ENCODE peak calls at places on chromosome 11, in ten cellular contexts. Y, O, F, P, H, L, G, V, M and S are unnamed samples.

GRCh38 chr11:6627762-6628241 is 8.6 kb upstream of the TPP1 start:
- DNase-seq in L (no peak), F (no peak), P (no peak), O (no peak), M (no peak), G (no peak), V (peak), Y (no peak), H (no peak), S (no peak)

GRCh38 chr11:44269369-44270351 is 40.3 kb downstream of the ALX4 start:
- DNase-seq in M (no peak), O (no peak), L (no peak), F (no peak), Y (no peak), H (no peak), P (no peak), V (no peak), G (peak), S (no peak)

GRCh38 chr11:63589000-63589399 is 25.2 kb downstream of the PLAAT3 start:
- DNase-seq in M (no peak), G (no peak), Y (no peak), O (no peak), V (no peak), L (no peak), F (no peak), P (no peak), H (no peak), S (no peak)

GRCh38 chr11:118789501-118790356 is 1.2 kb downstream of the DDX6 start:
- DNase-seq in H (no peak), O (peak), P (no peak), L (no peak), M (no peak), V (peak), Y (no peak), G (peak), F (peak), S (no peak)

GRCh38 chr11:81000334-81001100 is 1559.7 kb upstream of the TENM4 start:
- DNase-seq in P (no peak), F (no peak), O (no peak), Y (no peak), L (no peak), G (no peak), M (no peak), H (no peak), V (no peak), S (no peak)

GRCh38 chr11:18135308-18135707 is 2.9 kb downstream of the MRGPRX3 start:
- DNase-seq in H (no peak), G (no peak), F (no peak), Y (no peak), L (no peak), P (no peak), V (no peak), M (no peak), O (no peak), S (no peak)

GRCh38 chr11:34243620-34244493 is 114.0 kb downstream of the ABTB2 start:
- DNase-seq in G (peak), V (peak), Y (peak), H (no peak), P (no peak), F (no peak), O (no peak), M (peak), L (no peak), S (no peak)

GRCh38 chr11:5922749-5923426 is 19.2 kb upstream of the OR56A3 start:
- DNase-seq in L (no peak), Y (no peak), V (peak), P (no peak), G (no peak), H (no peak), M (no peak), O (no peak), F (no peak), S (no peak)

GRCh38 chr11:95593101-95593500 is 196.5 kb downstream of the FAM76B start:
- DNase-seq in L (no peak), P (no peak), O (no peak), G (no peak), F (peak), Y (no peak), M (no peak), V (no peak), H (no peak), S (no peak)

GRCh38 chr11:14388352-14388751 is 29.4 kb upstream of the RRAS2 start:
- DNase-seq in G (no peak), O (no peak), P (no peak), V (no peak), H (no peak), M (no peak), F (no peak), Y (no peak), L (no peak), S (no peak)

GRCh38 chr11:31810779-31811647 is at the start of gene PAX6:
- DNase-seq in H (no peak), F (peak), Y (no peak), M (no peak), P (no peak), O (peak), V (peak), G (peak), L (peak), S (no peak)

GRCh38 chr11:129451524-129451923 is 75.9 kb downstream of the BARX2 start:
- DNase-seq in H (no peak), L (no peak), P (no peak), M (no peak), F (no peak), V (no peak), G (no peak), Y (no peak), O (no peak), S (no peak)

GRCh38 chr11:62124186-62125113 is 639 bp downstream of the INCENP start:
- DNase-seq in F (no peak), M (no peak), L (peak), O (peak), H (no peak), G (peak), V (peak), P (peak), Y (no peak), S (peak)

GRCh38 chr11:20161230-20161918 is 1.1 kb upstream of the DBX1 start:
- DNase-seq in V (no peak), H (no peak), P (no peak), O (peak), M (no peak), L (peak), G (no peak), Y (no peak), F (no peak), S (no peak)

GRCh38 chr11:73752216-73752867 is 8.5 kb downstream of the RAB6A start:
- DNase-seq in H (no peak), Y (no peak), G (no peak), V (no peak), L (no peak), M (no peak), O (no peak), P (no peak), F (peak), S (no peak)

GRCh38 chr11:73265278-73265810 is 6.8 kb upstream of the P2RY6 start:
- DNase-seq in M (no peak), P (no peak), H (no peak), G (no peak), V (no peak), F (no peak), Y (peak), L (no peak), O (no peak), S (no peak)

GRCh38 chr11:64885367-64886286 is 7.2 kb upstream of the EHD1 start:
- DNase-seq in L (no peak), F (no peak), V (no peak), H (peak), G (peak), P (no peak), Y (no peak), M (no peak), O (no peak), S (no peak)

GRCh38 chr11:3167143-3168119 is 2.3 kb upstream of the OSBPL5 start:
- DNase-seq in G (no peak), H (no peak), P (no peak), L (no peak), M (no peak), V (no peak), Y (no peak), F (no peak), O (no peak), S (no peak)

GRCh38 chr11:125517116-125517804 is 21.2 kb upstream of the FEZ1 start:
- DNase-seq in V (peak), L (peak), H (peak), P (no peak), O (peak), F (peak), Y (no peak), M (no peak), G (peak), S (no peak)

GRCh38 chr11:44275961-44276550 is 33.9 kb downstream of the ALX4 start:
- DNase-seq in V (no peak), G (no peak), O (no peak), H (no peak), L (no peak), Y (no peak), P (no peak), F (no peak), M (no peak), S (no peak)

GRCh38 chr11:126383301-126384052 is 28.0 kb downstream of the ST3GAL4 start:
- DNase-seq in M (no peak), F (no peak), L (no peak), V (no peak), O (no peak), P (no peak), H (no peak), Y (no peak), G (no peak), S (no peak)

GRCh38 chr11:86741489-86742435 is 58.6 kb upstream of the PRSS23 start:
- DNase-seq in M (no peak), O (no peak), G (peak), F (no peak), L (no peak), H (peak), V (no peak), Y (no peak), P (no peak), S (no peak)

GRCh38 chr11:122721201-122721963 is 65.9 kb downstream of the UBASH3B start:
- DNase-seq in P (no peak), M (no peak), F (no peak), V (no peak), Y (no peak), G (no peak), H (no peak), O (no peak), L (no peak), S (no peak)

GRCh38 chr11:107860688-107861087 is 2.1 kb upstream of the SLC35F2 start:
- DNase-seq in G (no peak), O (no peak), F (no peak), V (no peak), L (peak), H (no peak), Y (no peak), M (no peak), P (no peak), S (no peak)
- TF ChIP-seq CTCF in G (no peak), O (no peak), F (no peak), V (no peak), L (no peak), H (no peak), Y (no peak), M (no peak), P (no peak), S (no peak)

DNA sequence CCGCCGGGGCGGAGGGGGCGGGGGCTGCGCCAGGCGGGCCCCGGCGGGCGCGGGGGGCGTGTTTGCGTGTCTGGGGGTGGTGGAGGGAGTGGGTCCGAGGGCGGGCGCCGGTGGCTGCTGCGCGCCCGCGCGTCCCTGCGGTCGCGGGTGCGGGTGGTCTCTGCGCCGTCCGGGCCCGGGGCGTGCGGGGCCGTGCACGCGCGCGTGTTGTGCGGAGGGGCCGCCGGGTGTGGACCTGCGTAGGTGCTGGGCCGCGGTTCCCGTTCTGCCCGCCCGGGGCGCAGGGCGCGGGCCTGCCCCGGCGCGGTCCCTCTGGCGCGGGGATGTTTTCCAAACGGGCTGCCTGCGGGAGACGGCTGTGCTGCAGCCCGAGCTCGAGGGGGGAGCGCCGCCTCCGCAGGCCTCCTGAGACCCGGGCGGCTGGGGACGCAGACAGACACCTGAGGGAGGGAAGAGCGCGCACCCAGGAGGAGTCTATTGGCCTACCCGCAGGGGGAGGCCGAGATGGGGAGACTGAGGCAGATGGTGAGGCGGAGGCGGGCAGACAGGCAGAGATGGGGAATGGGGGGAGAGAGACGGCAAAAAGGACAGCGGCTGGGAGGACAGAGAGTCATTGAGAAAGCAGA is 442 bp downstream of the PELI3 start:
- DNase-seq in F (peak), G (peak), V (peak), P (peak), M (no peak), L (no peak), H (no peak), Y (peak), O (peak), S (no peak)
- TF ChIP-seq CTCF in F (no peak), G (peak), V (peak), P (peak), M (peak), L (peak), H (peak), Y (peak), O (peak), S (no peak)

GRCh38 chr11:107282195-107282594 is 175.4 kb downstream of the CWF19L2 start:
- DNase-seq in L (no peak), O (no peak), V (no peak), P (no peak), M (no peak), H (no peak), Y (no peak), G (no peak), F (no peak), S (no peak)
- TF ChIP-seq CTCF in L (no peak), O (peak), V (no peak), P (no peak), M (no peak), H (no peak), Y (no peak), G (no peak), F (no peak), S (no peak)

GRCh38 chr11:45485070-45485716 is 180.2 kb downstream of the CHST1 start:
- DNase-seq in F (no peak), H (no peak), G (no peak), O (no peak), L (no peak), M (no peak), Y (peak), V (no peak), P (no peak), S (no peak)
- TF ChIP-seq CTCF in F (no peak), H (no peak), G (no peak), O (no peak), L (peak), M (no peak), Y (no peak), V (no peak), P (no peak), S (no peak)

GRCh38 chr11:132402056-132402684 is 1031.8 kb downstream of the NTM start:
- DNase-seq in F (peak), Y (no peak), L (peak), V (peak), H (no peak), M (no peak), P (no peak), O (peak), G (peak), S (no peak)
- TF ChIP-seq CTCF in F (peak), Y (no peak), L (peak), V (peak), H (peak), M (peak), P (no peak), O (peak), G (peak), S (no peak)

DNA sequence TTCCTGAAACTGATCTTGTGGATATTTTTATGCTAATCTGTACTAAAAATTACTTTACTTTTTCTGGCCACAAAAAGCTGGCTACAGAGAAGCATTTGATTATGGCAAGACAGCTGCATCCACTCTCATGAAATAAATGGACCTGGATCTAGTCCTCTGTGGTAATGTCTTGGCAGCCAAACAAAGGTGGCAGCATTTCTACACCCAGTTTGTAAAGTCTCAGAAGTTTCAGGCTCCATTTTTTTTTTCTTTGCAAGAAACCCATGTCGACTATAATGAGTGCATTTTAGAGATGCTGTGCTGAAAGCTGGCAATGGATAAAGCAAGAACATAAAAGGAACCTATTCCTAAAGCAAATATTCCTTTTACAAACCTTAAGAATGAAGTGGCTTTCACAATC is 33.5 kb downstream of the THAP12 start:
- DNase-seq in V (no peak), F (no peak), G (peak), Y (no peak), P (no peak), H (no peak), L (no peak), M (no peak), O (no peak), S (no peak)
- TF ChIP-seq CTCF in V (no peak), F (no peak), G (no peak), Y (no peak), P (no peak), H (no peak), L (no peak), M (no peak), O (no peak), S (no peak)

DNA sequence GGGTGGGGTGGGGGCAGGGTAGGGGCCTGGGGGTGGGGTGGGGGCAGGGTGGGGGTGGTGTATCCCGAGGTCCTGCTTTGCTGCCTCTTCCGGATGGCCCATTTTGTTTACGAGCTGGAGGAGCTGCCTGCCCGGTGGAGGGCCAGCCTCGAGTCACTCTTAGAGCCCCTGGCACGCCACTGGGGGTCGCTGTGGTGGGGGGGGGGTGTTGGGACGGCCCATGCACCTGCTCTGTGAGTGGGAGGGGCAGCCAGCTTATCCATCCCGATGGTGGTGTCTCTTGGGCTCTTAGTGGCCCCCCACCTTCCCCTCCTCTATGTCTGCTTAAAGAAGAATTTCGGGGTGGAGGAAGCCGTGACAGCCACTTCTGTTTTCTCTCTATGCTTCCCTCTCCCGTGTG is 24.6 kb downstream of the MRGPRD start:
- DNase-seq in M (no peak), V (peak), O (peak), P (no peak), L (peak), H (no peak), G (no peak), F (no peak), Y (no peak), S (no peak)
- TF ChIP-seq CTCF in M (peak), V (peak), O (peak), P (no peak), L (peak), H (peak), G (peak), F (no peak), Y (no peak), S (no peak)